ENCODE peak calls at places on chromosomes 5 and 9, in four cellular contexts. One of them, this sample, is unnamed.

GRCh38 chr5:122126177-122126701 is 3.1 kb upstream of the ZNF474 start:
- DNase-seq in mammary epithelial cell: peak; percentile 77
- DNase-seq in aorta: no peak
- DNase-seq in A549: no peak
- DNase-seq in this sample: no peak

GRCh38 chr5:11595045-11595444 is 309.2 kb downstream of the CTNND2 start:
- DNase-seq in mammary epithelial cell: no peak
- DNase-seq in aorta: no peak
- DNase-seq in A549: no peak
- DNase-seq in this sample: no peak

GRCh38 chr5:122180863-122181519 is 51.6 kb downstream of the ZNF474 start:
- DNase-seq in mammary epithelial cell: peak; percentile 95
- DNase-seq in aorta: no peak
- DNase-seq in A549: no peak
- DNase-seq in this sample: no peak

GRCh38 chr5:131196331-131196730 is 25.6 kb downstream of the LYRM7 start:
- DNase-seq in mammary epithelial cell: no peak
- DNase-seq in aorta: no peak
- DNase-seq in A549: no peak
- DNase-seq in this sample: no peak

GRCh38 chr5:141811287-141812155 is 66.7 kb downstream of the PCDH1 start:
- DNase-seq in mammary epithelial cell: no peak
- DNase-seq in aorta: no peak
- DNase-seq in A549: peak; percentile 62
- DNase-seq in this sample: no peak

GRCh38 chr5:45334939-45335338 is 361.2 kb downstream of the HCN1 start:
- DNase-seq in mammary epithelial cell: no peak
- DNase-seq in aorta: no peak
- DNase-seq in A549: no peak
- DNase-seq in this sample: no peak

GRCh38 chr5:351084-351910 is 29.8 kb downstream of the AHRR start:
- DNase-seq in mammary epithelial cell: no peak
- DNase-seq in aorta: no peak
- DNase-seq in A549: no peak
- DNase-seq in this sample: no peak

GRCh38 chr5:43482490-43483064 is 1.1 kb downstream of the TMEM267 start:
- DNase-seq in mammary epithelial cell: peak; percentile 10
- DNase-seq in aorta: no peak
- DNase-seq in A549: peak; percentile 34
- DNase-seq in this sample: no peak

GRCh38 chr5:50547303-50547702 is 106.2 kb upstream of the EMB start:
- DNase-seq in mammary epithelial cell: no peak
- DNase-seq in aorta: no peak
- DNase-seq in A549: no peak
- DNase-seq in this sample: no peak

DNA sequence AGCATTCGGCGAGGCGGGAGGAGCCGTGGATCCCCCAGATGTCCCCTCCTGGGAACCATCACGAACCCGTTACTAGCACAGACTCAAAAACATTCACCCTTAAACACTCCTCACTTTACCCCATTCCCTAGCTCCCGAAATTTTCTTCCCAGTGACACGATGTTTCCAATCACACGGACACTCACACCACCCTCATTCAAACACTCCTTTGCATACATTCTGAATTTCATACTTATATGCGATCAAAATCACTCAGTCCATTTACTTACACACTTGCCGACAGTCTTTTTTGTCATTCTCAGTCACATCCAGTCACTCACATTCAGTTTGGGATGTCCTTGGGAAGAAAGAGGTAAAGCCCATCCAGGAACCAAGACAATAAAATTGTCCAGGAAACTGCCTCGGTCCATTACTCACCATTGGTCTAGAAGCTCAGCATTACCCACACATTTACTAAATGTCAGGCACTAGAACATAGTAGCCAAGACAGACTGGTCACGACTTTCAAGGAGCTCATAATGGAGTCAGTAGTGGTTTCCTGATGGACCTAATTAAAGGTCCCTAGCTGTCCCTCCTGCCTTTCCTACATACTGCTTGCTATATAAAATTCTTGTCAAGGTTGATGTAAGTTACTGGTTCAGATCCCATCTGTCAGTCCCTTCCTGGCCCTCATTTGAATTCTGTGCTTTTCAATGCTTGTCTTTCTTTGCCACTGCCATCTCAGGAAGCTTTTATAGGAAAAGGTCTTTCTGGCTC is 574 bp downstream of the SLC35A4 start:
- DNase-seq in mammary epithelial cell: no peak
- DNase-seq in aorta: no peak
- DNase-seq in A549: no peak
- DNase-seq in this sample: no peak
- H3K4me1 ChIP-seq in mammary epithelial cell: peaks cover 18% of the 10 kb centered on the region
- H3K4me1 ChIP-seq in aorta: no peaks in the 10 kb centered on the region
- H3K4me1 ChIP-seq in A549: peaks cover 18% of the 10 kb centered on the region
- H3K4me1 ChIP-seq in this sample: peaks cover 38% of the 10 kb centered on the region

GRCh38 chr9:25678147-25678666 is at the start of gene TUSC1:
- DNase-seq in mammary epithelial cell: peak; percentile 80
- DNase-seq in aorta: peak; percentile 94
- DNase-seq in A549: peak; percentile 19
- DNase-seq in this sample: peak; percentile 93
- H3K4me3 ChIP-seq in mammary epithelial cell: peak within 1 kb of the TSS; percentile 83
- H3K4me3 ChIP-seq in aorta: peak within 1 kb of the TSS; percentile 69
- H3K4me3 ChIP-seq in A549: peak within 1 kb of the TSS; percentile 64
- H3K4me3 ChIP-seq in this sample: peak within 1 kb of the TSS; percentile 89

DNA sequence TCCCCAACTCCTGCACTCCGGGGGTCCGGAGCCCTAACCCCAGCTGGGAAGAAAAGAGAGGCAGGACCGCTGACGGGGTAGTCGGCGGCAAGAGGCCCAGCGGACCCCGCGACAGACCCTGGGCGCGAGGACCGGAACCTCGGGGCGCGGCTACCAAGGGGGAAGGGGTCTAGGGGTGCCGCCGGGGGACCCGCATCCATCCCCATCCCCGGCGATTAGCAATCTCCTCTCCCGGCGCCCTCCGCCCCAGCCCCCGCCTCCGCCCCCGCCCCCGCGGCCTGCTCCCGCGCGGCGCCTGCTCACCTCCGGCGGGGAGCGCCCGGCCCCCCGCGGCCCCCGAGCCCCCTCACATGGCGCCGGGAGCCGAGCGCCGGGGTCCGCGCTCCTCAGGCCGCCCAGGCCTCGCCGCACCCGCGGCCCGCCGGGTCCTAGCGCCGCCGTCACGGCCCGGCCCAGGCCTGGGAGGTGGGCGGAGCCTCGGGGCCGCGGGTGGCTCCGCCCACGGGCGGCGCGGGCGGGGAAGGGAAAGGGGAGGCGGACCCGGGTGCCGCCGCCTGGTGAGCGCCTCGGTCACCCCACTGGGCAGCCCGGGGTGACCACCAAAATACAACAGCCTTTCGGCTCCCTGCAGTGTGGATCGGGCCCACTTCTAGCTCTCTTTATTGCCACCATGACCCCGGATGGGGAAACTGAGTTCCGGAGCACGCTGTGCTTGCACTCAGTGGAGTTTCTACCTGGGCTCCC is at the start of gene ST6GALNAC6:
- DNase-seq in mammary epithelial cell: peak; percentile 56
- DNase-seq in aorta: peak; percentile 82
- DNase-seq in A549: peak; percentile 69
- DNase-seq in this sample: peak; percentile 90
- H3K4me1 ChIP-seq in mammary epithelial cell: peaks cover 19% of the 10 kb centered on the region
- H3K4me1 ChIP-seq in aorta: no peaks in the 10 kb centered on the region
- H3K4me1 ChIP-seq in A549: peaks cover 33% of the 10 kb centered on the region
- H3K4me1 ChIP-seq in this sample: peaks cover 64% of the 10 kb centered on the region

GRCh38 chr9:119838210-119838609 is 469.0 kb upstream of the BRINP1 start:
- DNase-seq in mammary epithelial cell: no peak
- DNase-seq in aorta: no peak
- DNase-seq in A549: no peak
- DNase-seq in this sample: no peak
- H3K4me3 ChIP-seq in mammary epithelial cell: no peak overlapping the region
- H3K4me3 ChIP-seq in aorta: no peak overlapping the region
- H3K4me3 ChIP-seq in A549: no peak overlapping the region
- H3K4me3 ChIP-seq in this sample: no peak overlapping the region

GRCh38 chr9:133710661-133711427 is 27.3 kb downstream of the SARDH start:
- DNase-seq in mammary epithelial cell: no peak
- DNase-seq in aorta: peak; percentile 41
- DNase-seq in A549: no peak
- DNase-seq in this sample: peak; percentile 64
- H3K4me1 ChIP-seq in mammary epithelial cell: no peaks in the 10 kb centered on the region
- H3K4me1 ChIP-seq in aorta: no peaks in the 10 kb centered on the region
- H3K4me1 ChIP-seq in A549: no peaks in the 10 kb centered on the region
- H3K4me1 ChIP-seq in this sample: peaks cover 16% of the 10 kb centered on the region